ENCODE peak calls at places on chromosomes 7 and 10, in seven cellular contexts. W is K562, K is adrenal gland, R is A549, N is NB4, F is IMR-90, E is stomach. X is an unnamed sample.

GRCh38 chr10:65340340-65340739 is 1585.5 kb upstream of the LRRTM3 start:
- DNase-seq in N (no peak), K (no peak), R (no peak), E (no peak), F (no peak), W (no peak), X (no peak)

GRCh38 chr7:47394751-47395252 is 187.1 kb downstream of the TNS3 start:
- DNase-seq in K (no peak), E (peak), N (no peak), W (no peak), R (no peak), F (no peak), X (no peak)

GRCh38 chr10:103470755-103471653 is 8.0 kb downstream of the CALHM3 start:
- DNase-seq in F (no peak), R (no peak), E (peak), W (peak), K (no peak), N (peak), X (no peak)

GRCh38 chr10:5748394-5748803 is 63.8 kb downstream of the TASOR2 start:
- DNase-seq in F (no peak), N (no peak), W (no peak), K (no peak), E (no peak), R (no peak), X (no peak)

GRCh38 chr7:8161398-8161828 is 100.6 kb downstream of the ICA1 start:
- DNase-seq in N (no peak), E (no peak), K (no peak), R (no peak), F (no peak), W (no peak), X (peak)

GRCh38 chr10:106577266-106577665 is 587.2 kb downstream of the SORCS1 start:
- DNase-seq in R (peak), N (peak), F (peak), K (no peak), W (no peak), E (no peak), X (no peak)

GRCh38 chr10:97220371-97220770 is 34.6 kb upstream of the SLIT1 start:
- DNase-seq in W (no peak), N (no peak), K (no peak), E (no peak), F (no peak), R (no peak), X (no peak)

GRCh38 chr7:157652954-157653826 is 316.4 kb downstream of the DNAJB6 start:
- DNase-seq in K (no peak), F (no peak), E (no peak), N (no peak), R (no peak), W (no peak), X (no peak)

GRCh38 chr10:12839349-12839927 is 162.1 kb downstream of the CCDC3 start:
- DNase-seq in W (no peak), E (no peak), F (no peak), K (no peak), N (no peak), R (no peak), X (no peak)

GRCh38 chr10:58998924-58999713 is 177.3 kb upstream of the PHYHIPL start:
- DNase-seq in N (no peak), W (no peak), K (peak), E (peak), F (no peak), R (no peak), X (no peak)

GRCh38 chr7:158353606-158354570 is 233.7 kb downstream of the PTPRN2 start:
- DNase-seq in E (no peak), F (no peak), N (peak), K (peak), R (peak), W (peak), X (peak)

GRCh38 chr7:47906883-47907282 is 41.4 kb downstream of the PKD1L1 start:
- DNase-seq in K (no peak), N (no peak), F (no peak), R (no peak), W (no peak), E (no peak), X (no peak)

GRCh38 chr7:2969398-2970306 is 74.0 kb downstream of the CARD11 start:
- DNase-seq in E (no peak), W (no peak), R (no peak), F (no peak), N (no peak), K (no peak), X (no peak)

GRCh38 chr7:55185941-55186609 is 167.3 kb downstream of the EGFR start:
- DNase-seq in K (peak), E (no peak), W (no peak), R (peak), N (no peak), F (peak), X (peak)

GRCh38 chr7:11524476-11525398 is 307.3 kb downstream of the THSD7A start:
- DNase-seq in E (no peak), W (no peak), F (no peak), N (no peak), R (no peak), K (no peak), X (no peak)

GRCh38 chr7:33261585-33261984 is 132.2 kb downstream of the BBS9 start:
- DNase-seq in N (peak), F (peak), K (no peak), W (no peak), R (no peak), E (no peak), X (no peak)

GRCh38 chr7:1668932-1669485 is 1.1 kb upstream of the ELFN1 start:
- DNase-seq in E (no peak), F (peak), W (no peak), K (no peak), R (no peak), N (peak), X (no peak)

GRCh38 chr7:27535795-27536194 is 126.9 kb downstream of the HIBADH start:
- DNase-seq in W (no peak), K (no peak), N (no peak), E (no peak), F (peak), R (no peak), X (no peak)

GRCh38 chr7:92875719-92876118 is 39.3 kb upstream of the CDK6 start:
- DNase-seq in R (no peak), E (no peak), K (no peak), N (no peak), W (no peak), F (peak), X (no peak)

GRCh38 chr10:88330174-88330573 is 252.9 kb downstream of the RNLS start:
- DNase-seq in R (no peak), F (no peak), N (peak), E (no peak), W (no peak), K (no peak), X (no peak)

GRCh38 chr7:93739422-93739821 is 151.1 kb downstream of the TFPI2 start:
- DNase-seq in E (no peak), R (no peak), N (no peak), K (no peak), F (no peak), W (no peak), X (no peak)

GRCh38 chr7:12222889-12223579 is 11.9 kb downstream of the TMEM106B start:
- DNase-seq in K (no peak), R (no peak), N (peak), E (no peak), F (no peak), W (no peak), X (no peak)

GRCh38 chr7:26073041-26073440 is 79.0 kb upstream of the NFE2L3 start:
- DNase-seq in N (no peak), W (no peak), F (no peak), R (no peak), K (no peak), E (no peak), X (no peak)

GRCh38 chr10:123034332-123034731 is 25.5 kb downstream of the ACADSB start:
- DNase-seq in N (no peak), W (no peak), E (no peak), K (no peak), F (no peak), R (no peak), X (no peak)

GRCh38 chr7:45624392-45624760 is 50.2 kb downstream of the ADCY1 start:
- DNase-seq in F (no peak), W (no peak), K (no peak), R (no peak), N (no peak), E (no peak), X (no peak)

GRCh38 chr10:132520147-132520811 is 17.3 kb upstream of the INPP5A start:
- DNase-seq in F (peak), W (no peak), R (no peak), N (no peak), K (peak), E (peak), X (no peak)

GRCh38 chr10:124977648-124978375 is 35.9 kb downstream of the ZRANB1 start:
- DNase-seq in F (no peak), N (no peak), R (no peak), E (no peak), K (no peak), W (no peak), X (no peak)

GRCh38 chr10:110916554-110917346 is 2.2 kb downstream of the BBIP1 start:
- DNase-seq in E (no peak), F (peak), N (peak), K (no peak), W (no peak), R (peak), X (peak)

GRCh38 chr7:604038-604883 is 84.6 kb upstream of the PDGFA start:
- DNase-seq in N (peak), E (peak), W (peak), K (peak), R (no peak), F (peak), X (peak)

GRCh38 chr10:122655524-122656307 is 43.9 kb downstream of the C10orf120 start:
- DNase-seq in N (no peak), R (no peak), K (peak), E (no peak), W (no peak), F (no peak), X (no peak)

GRCh38 chr7:111499027-111499426 is 63.3 kb downstream of the IMMP2L start:
- DNase-seq in R (peak), N (no peak), W (peak), K (no peak), F (peak), E (no peak), X (peak)

GRCh38 chr7:7221602-7222038 is 39.3 kb downstream of the C1GALT1 start:
- DNase-seq in N (no peak), R (peak), F (peak), K (no peak), W (no peak), E (no peak), X (no peak)

GRCh38 chr7:150648358-150649083 is 16.3 kb upstream of the GIMAP6 start:
- DNase-seq in K (no peak), R (no peak), F (no peak), W (no peak), E (no peak), N (no peak), X (no peak)

GRCh38 chr7:4782333-4783291 is 7.2 kb downstream of the AP5Z1 start:
- DNase-seq in E (no peak), F (no peak), K (no peak), N (no peak), R (no peak), W (no peak), X (no peak)

GRCh38 chr7:131238260-131238940 is 89.3 kb upstream of the MKLN1 start:
- DNase-seq in F (peak), W (no peak), K (no peak), N (peak), E (no peak), R (peak), X (no peak)

GRCh38 chr7:132205515-132205914 is 370.8 kb downstream of the PLXNA4 start:
- DNase-seq in R (no peak), F (no peak), N (no peak), K (no peak), W (no peak), E (no peak), X (no peak)

GRCh38 chr7:155584261-155584660 is 37.9 kb upstream of the CNPY1 start:
- DNase-seq in W (no peak), F (no peak), R (no peak), N (no peak), E (no peak), K (no peak), X (no peak)

GRCh38 chr10:93437946-93438795 is 44.0 kb downstream of the MYOF start:
- DNase-seq in R (peak), E (no peak), W (no peak), K (no peak), F (peak), N (no peak), X (no peak)

DNA sequence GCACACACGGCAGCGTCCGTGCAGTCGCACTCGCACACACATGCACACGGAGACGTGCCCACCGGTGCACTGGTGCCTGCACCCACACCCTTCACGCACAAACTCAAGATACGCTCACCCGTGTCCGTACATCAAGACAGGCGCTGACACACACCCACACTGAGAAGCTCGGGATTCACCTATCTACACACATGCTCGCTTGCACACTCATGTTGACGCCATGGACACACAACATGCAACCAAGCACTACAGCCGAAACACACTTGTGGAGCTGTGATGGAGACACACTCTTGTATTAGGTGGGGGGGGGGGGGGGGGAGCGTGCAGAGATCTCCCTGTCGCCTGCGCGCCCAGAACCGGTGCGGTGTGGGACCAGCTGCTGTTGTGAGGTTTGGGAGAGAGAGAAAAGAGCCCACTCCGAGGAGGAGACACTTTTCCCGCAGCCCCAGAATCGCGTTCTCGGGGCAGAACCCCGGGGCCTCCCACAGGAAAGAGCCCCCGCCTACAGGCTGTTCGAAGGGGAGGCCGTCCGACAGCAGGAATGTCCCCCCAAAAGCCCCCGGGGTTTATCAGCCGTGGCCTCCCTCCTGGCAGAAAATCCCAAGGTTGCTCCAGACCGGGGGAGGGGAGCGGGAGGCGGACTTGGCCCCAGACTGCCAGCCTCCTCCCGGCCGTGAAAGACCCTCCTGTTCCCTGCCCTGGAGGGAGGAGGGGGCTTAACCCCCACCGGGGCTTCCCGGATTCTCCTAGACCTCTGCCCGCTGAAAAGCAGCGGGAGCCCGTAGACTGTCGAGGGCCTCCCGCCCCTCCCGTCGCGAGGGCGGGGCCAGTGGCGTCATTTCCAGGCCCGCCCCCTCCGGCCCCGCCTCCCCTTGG is 466 bp upstream of the NFKB2 start:
- DNase-seq in R (peak), K (peak), E (peak), W (peak), N (peak), F (peak), X (peak)
- TF ChIP-seq POLR2A in R (no peak), K (peak), E (peak), W (no peak), N (peak), F (peak), X (peak)

GRCh38 chr7:121360564-121360963 is 31.8 kb downstream of the WNT16 start:
- DNase-seq in N (no peak), R (no peak), W (no peak), K (no peak), E (no peak), F (no peak), X (no peak)
- TF ChIP-seq POLR2A in N (no peak), R (no peak), W (no peak), K (no peak), E (no peak), F (no peak), X (no peak)

GRCh38 chr7:140168816-140169215 is 8.0 kb downstream of the KDM7A start:
- DNase-seq in N (no peak), F (no peak), E (no peak), K (no peak), R (no peak), W (no peak), X (no peak)
- TF ChIP-seq POLR2A in N (no peak), F (no peak), E (no peak), K (no peak), R (no peak), W (no peak), X (no peak)

DNA sequence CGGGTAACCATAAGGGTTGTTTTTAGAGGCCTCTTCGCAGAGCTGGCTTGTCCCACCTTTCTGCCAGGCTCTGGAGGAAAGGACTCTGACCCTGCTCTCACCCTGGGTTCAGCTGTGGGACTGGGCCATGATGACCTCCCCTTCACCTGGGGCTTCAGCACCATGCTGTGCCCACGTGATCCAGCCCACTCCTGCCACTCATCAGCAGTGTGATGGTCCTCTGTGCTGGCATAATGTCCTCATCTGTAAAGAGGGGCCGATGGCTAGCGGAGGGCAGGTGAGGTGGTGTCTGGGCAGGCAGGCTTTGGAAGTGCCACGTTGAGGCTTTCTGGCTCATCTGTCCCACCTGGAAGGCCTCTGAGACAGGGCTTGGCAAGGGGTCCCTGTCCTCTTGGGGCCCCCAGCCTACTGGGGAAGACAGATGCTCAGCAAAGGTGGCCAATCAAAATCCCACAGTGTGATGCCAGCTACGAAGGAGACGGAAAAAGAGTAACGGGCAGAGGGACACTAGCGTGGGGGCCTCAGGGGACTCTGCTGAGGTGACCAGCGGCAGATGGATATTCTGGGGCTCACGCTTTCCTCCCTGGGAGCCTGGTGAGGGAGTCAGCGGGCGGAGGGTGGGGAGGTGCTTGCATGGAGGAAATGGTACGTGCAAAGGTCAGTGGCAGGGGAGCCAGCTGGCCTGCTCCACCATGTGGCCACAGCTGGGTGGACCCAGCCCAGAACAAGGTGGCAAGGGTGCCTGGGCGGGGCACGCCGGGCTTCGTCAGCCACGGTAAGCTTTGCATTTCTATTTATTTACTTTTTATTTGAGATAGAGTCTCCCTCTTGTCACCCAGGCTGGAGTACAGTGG is 5.4 kb downstream of the LRWD1 start:
- DNase-seq in W (no peak), R (no peak), N (no peak), F (no peak), K (no peak), E (peak), X (no peak)
- TF ChIP-seq POLR2A in W (no peak), R (no peak), N (no peak), F (no peak), K (no peak), E (no peak), X (no peak)

DNA sequence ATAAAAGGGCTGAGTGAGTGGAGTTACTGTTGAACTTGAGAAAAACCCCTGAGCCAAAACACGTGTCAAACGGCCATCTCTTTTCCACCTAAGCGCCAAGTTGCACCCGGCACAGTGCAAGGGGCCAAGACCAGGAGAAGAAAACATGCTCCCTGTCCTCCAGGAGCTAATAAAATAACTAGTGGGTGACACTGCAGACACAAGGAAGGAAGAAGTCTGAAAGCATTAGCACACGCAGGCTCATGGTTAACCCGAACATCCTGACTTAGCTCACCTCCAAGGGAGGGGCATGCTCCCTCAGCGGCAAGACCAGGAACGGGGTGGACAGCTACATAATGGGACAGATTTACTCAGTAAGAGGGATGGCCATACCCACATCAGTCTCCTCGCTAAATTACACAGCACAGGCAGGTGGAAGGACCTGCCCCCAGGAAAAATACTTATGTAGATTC is 65.0 kb downstream of the PIP4K2A start:
- DNase-seq in F (no peak), W (no peak), K (no peak), E (no peak), R (no peak), N (no peak), X (no peak)
- TF ChIP-seq POLR2A in F (no peak), W (no peak), K (no peak), E (no peak), R (no peak), N (no peak), X (no peak)

GRCh38 chr7:75533926-75534325 is 41.8 kb downstream of the SPDYE5 start:
- DNase-seq in R (no peak), N (no peak), K (no peak), F (no peak), W (peak), E (no peak), X (no peak)

GRCh38 chr7:75536491-75536890 is 44.4 kb downstream of the SPDYE5 start:
- DNase-seq in W (no peak), K (no peak), N (no peak), R (no peak), E (no peak), F (no peak), X (no peak)

GRCh38 chr7:75534727-75535307 is 42.7 kb downstream of the SPDYE5 start:
- DNase-seq in R (no peak), W (peak), E (no peak), F (peak), N (peak), K (no peak), X (no peak)

GRCh38 chr7:75536940-75537538 is 44.9 kb downstream of the SPDYE5 start:
- DNase-seq in F (no peak), R (no peak), W (no peak), K (no peak), N (no peak), E (no peak), X (no peak)

DNA sequence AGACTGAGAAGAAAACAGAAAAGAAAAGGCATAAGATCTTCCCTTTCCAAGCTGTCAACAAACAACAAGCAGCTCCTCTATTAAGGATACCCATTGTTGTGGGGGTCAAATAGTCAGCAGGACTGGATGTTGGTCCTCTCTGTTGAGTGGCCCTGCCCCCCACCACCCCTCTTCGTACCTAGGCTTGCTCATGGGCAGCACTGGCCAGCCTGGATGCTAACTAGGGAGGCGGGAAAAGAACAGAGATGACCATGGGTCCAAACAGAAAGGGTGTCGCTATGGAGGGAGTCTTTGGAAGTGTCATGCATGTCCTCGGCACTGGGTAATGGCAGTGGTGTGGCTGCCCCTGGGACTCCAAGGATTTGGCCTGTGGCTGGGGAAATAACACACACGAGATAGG is 45.6 kb downstream of the SPDYE5 start:
- DNase-seq in N (no peak), W (no peak), F (no peak), R (no peak), E (no peak), K (no peak), X (no peak)
- TF ChIP-seq POLR2A in N (no peak), W (no peak), F (no peak), R (no peak), E (no peak), K (no peak), X (no peak)